ENCODE peak calls at places on chromosomes 13 and 19, in eight cellular contexts. One of them, this sample, is unnamed.

GRCh38 chr19:42693760-42694350 is 46.4 kb downstream of the PSG3 start:
- DNase-seq in pancreas: peak; percentile 54
- DNase-seq in A549: peak; percentile 98
- DNase-seq in IMR-90: peak; percentile 46
- DNase-seq in HFF-Myc: peak; percentile 11
- DNase-seq in brain microvascular endothelial cell: peak; percentile 14
- DNase-seq in fibroblast of lung: peak; percentile 33
- DNase-seq in CD4-positive, CD25-positive, alpha-beta regulatory T cell: no peak
- DNase-seq in this sample: no peak

GRCh38 chr19:3682741-3683404 is 17.4 kb downstream of the PIP5K1C start:
- DNase-seq in pancreas: no peak
- DNase-seq in brain microvascular endothelial cell: peak; percentile 68
- DNase-seq in HFF-Myc: no peak
- DNase-seq in CD4-positive, CD25-positive, alpha-beta regulatory T cell: no peak
- DNase-seq in fibroblast of lung: peak; percentile 73
- DNase-seq in IMR-90: peak; percentile 60
- DNase-seq in A549: no peak
- DNase-seq in this sample: no peak

GRCh38 chr13:19632915-19633339 is 532 bp upstream of the MPHOSPH8 start:
- DNase-seq in IMR-90: no peak
- DNase-seq in A549: no peak
- DNase-seq in fibroblast of lung: no peak
- DNase-seq in pancreas: no peak
- DNase-seq in CD4-positive, CD25-positive, alpha-beta regulatory T cell: no peak
- DNase-seq in brain microvascular endothelial cell: no peak
- DNase-seq in HFF-Myc: peak; percentile 2
- DNase-seq in this sample: no peak

GRCh38 chr19:33385956-33386355 is 12.4 kb downstream of the CEBPG start:
- DNase-seq in brain microvascular endothelial cell: no peak
- DNase-seq in IMR-90: no peak
- DNase-seq in CD4-positive, CD25-positive, alpha-beta regulatory T cell: no peak
- DNase-seq in A549: no peak
- DNase-seq in HFF-Myc: no peak
- DNase-seq in pancreas: no peak
- DNase-seq in fibroblast of lung: no peak
- DNase-seq in this sample: peak; percentile 82

GRCh38 chr19:56973713-56974553 is 133.4 kb upstream of the PEG3 start:
- DNase-seq in A549: no peak
- DNase-seq in IMR-90: no peak
- DNase-seq in pancreas: no peak
- DNase-seq in CD4-positive, CD25-positive, alpha-beta regulatory T cell: no peak
- DNase-seq in HFF-Myc: no peak
- DNase-seq in brain microvascular endothelial cell: no peak
- DNase-seq in fibroblast of lung: no peak
- DNase-seq in this sample: no peak

GRCh38 chr19:38930776-38931761 is at the start of gene MRPS12:
- DNase-seq in pancreas: peak; percentile 94
- DNase-seq in IMR-90: peak; percentile 99
- DNase-seq in CD4-positive, CD25-positive, alpha-beta regulatory T cell: peak; percentile 99
- DNase-seq in A549: peak; percentile 100
- DNase-seq in brain microvascular endothelial cell: peak; percentile 99
- DNase-seq in fibroblast of lung: peak; percentile 98
- DNase-seq in HFF-Myc: peak; percentile 99
- DNase-seq in this sample: peak; percentile 97

GRCh38 chr13:36979361-36980040 is 19.6 kb downstream of the ALG5 start:
- DNase-seq in CD4-positive, CD25-positive, alpha-beta regulatory T cell: no peak
- DNase-seq in HFF-Myc: no peak
- DNase-seq in fibroblast of lung: peak; percentile 50
- DNase-seq in IMR-90: peak; percentile 82
- DNase-seq in brain microvascular endothelial cell: no peak
- DNase-seq in A549: no peak
- DNase-seq in pancreas: no peak
- DNase-seq in this sample: no peak

GRCh38 chr19:35766571-35767104 is 8.7 kb downstream of the PROSER3 start:
- DNase-seq in IMR-90: no peak
- DNase-seq in CD4-positive, CD25-positive, alpha-beta regulatory T cell: no peak
- DNase-seq in brain microvascular endothelial cell: no peak
- DNase-seq in A549: no peak
- DNase-seq in pancreas: no peak
- DNase-seq in fibroblast of lung: no peak
- DNase-seq in HFF-Myc: no peak
- DNase-seq in this sample: peak; percentile 11

GRCh38 chr19:45306040-45306439 is 16.6 kb downstream of the CKM start:
- DNase-seq in fibroblast of lung: peak; percentile 14
- DNase-seq in HFF-Myc: no peak
- DNase-seq in brain microvascular endothelial cell: no peak
- DNase-seq in pancreas: no peak
- DNase-seq in A549: no peak
- DNase-seq in CD4-positive, CD25-positive, alpha-beta regulatory T cell: no peak
- DNase-seq in IMR-90: no peak
- DNase-seq in this sample: no peak

GRCh38 chr19:35034588-35035382 is 4.5 kb downstream of the SCN1B start:
- DNase-seq in A549: no peak
- DNase-seq in fibroblast of lung: no peak
- DNase-seq in HFF-Myc: no peak
- DNase-seq in CD4-positive, CD25-positive, alpha-beta regulatory T cell: no peak
- DNase-seq in pancreas: no peak
- DNase-seq in IMR-90: no peak
- DNase-seq in brain microvascular endothelial cell: no peak
- DNase-seq in this sample: no peak

GRCh38 chr13:47719164-47719563 is 281.9 kb downstream of the SUCLA2 start:
- DNase-seq in fibroblast of lung: no peak
- DNase-seq in HFF-Myc: no peak
- DNase-seq in brain microvascular endothelial cell: no peak
- DNase-seq in CD4-positive, CD25-positive, alpha-beta regulatory T cell: no peak
- DNase-seq in pancreas: no peak
- DNase-seq in IMR-90: no peak
- DNase-seq in A549: no peak
- DNase-seq in this sample: no peak

GRCh38 chr19:18282021-18282787 is 782 bp upstream of the JUND start:
- DNase-seq in HFF-Myc: no peak
- DNase-seq in A549: no peak
- DNase-seq in pancreas: no peak
- DNase-seq in CD4-positive, CD25-positive, alpha-beta regulatory T cell: no peak
- DNase-seq in IMR-90: no peak
- DNase-seq in fibroblast of lung: no peak
- DNase-seq in brain microvascular endothelial cell: no peak
- DNase-seq in this sample: no peak

GRCh38 chr19:48997972-48998371 is 4.3 kb downstream of the RUVBL2 start:
- DNase-seq in HFF-Myc: no peak
- DNase-seq in A549: peak; percentile 81
- DNase-seq in CD4-positive, CD25-positive, alpha-beta regulatory T cell: peak; percentile 39
- DNase-seq in brain microvascular endothelial cell: peak; percentile 66
- DNase-seq in IMR-90: peak; percentile 45
- DNase-seq in pancreas: peak; percentile 70
- DNase-seq in fibroblast of lung: peak; percentile 55
- DNase-seq in this sample: no peak

GRCh38 chr13:99796175-99796819 is 175.3 kb downstream of the ZIC5 start:
- DNase-seq in brain microvascular endothelial cell: peak; percentile 21
- DNase-seq in fibroblast of lung: peak; percentile 25
- DNase-seq in IMR-90: peak; percentile 32
- DNase-seq in HFF-Myc: peak; percentile 53
- DNase-seq in pancreas: no peak
- DNase-seq in A549: no peak
- DNase-seq in CD4-positive, CD25-positive, alpha-beta regulatory T cell: no peak
- DNase-seq in this sample: no peak

GRCh38 chr13:109100705-109101104 is 471.3 kb downstream of the MYO16 start:
- DNase-seq in pancreas: no peak
- DNase-seq in HFF-Myc: no peak
- DNase-seq in CD4-positive, CD25-positive, alpha-beta regulatory T cell: no peak
- DNase-seq in A549: no peak
- DNase-seq in IMR-90: no peak
- DNase-seq in brain microvascular endothelial cell: no peak
- DNase-seq in fibroblast of lung: peak; percentile 43
- DNase-seq in this sample: no peak

GRCh38 chr19:49597703-49597974 is 6.7 kb downstream of the PRR12 start:
- DNase-seq in brain microvascular endothelial cell: no peak
- DNase-seq in pancreas: no peak
- DNase-seq in CD4-positive, CD25-positive, alpha-beta regulatory T cell: no peak
- DNase-seq in HFF-Myc: no peak
- DNase-seq in IMR-90: no peak
- DNase-seq in fibroblast of lung: no peak
- DNase-seq in A549: no peak
- DNase-seq in this sample: peak; percentile 21

GRCh38 chr19:49520705-49521319 is 7.0 kb upstream of the RCN3 start:
- DNase-seq in A549: no peak
- DNase-seq in CD4-positive, CD25-positive, alpha-beta regulatory T cell: no peak
- DNase-seq in HFF-Myc: no peak
- DNase-seq in brain microvascular endothelial cell: no peak
- DNase-seq in pancreas: no peak
- DNase-seq in fibroblast of lung: no peak
- DNase-seq in IMR-90: no peak
- DNase-seq in this sample: peak; percentile 63

GRCh38 chr19:5789886-5790572 is 934 bp downstream of the DUS3L start:
- DNase-seq in IMR-90: no peak
- DNase-seq in brain microvascular endothelial cell: no peak
- DNase-seq in fibroblast of lung: no peak
- DNase-seq in HFF-Myc: no peak
- DNase-seq in A549: no peak
- DNase-seq in pancreas: no peak
- DNase-seq in CD4-positive, CD25-positive, alpha-beta regulatory T cell: no peak
- DNase-seq in this sample: no peak

GRCh38 chr19:45076029-45076850 is at the start of gene ZNF296:
- DNase-seq in pancreas: peak; percentile 85
- DNase-seq in A549: peak; percentile 94
- DNase-seq in brain microvascular endothelial cell: no peak
- DNase-seq in HFF-Myc: peak; percentile 30
- DNase-seq in IMR-90: no peak
- DNase-seq in fibroblast of lung: peak; percentile 25
- DNase-seq in CD4-positive, CD25-positive, alpha-beta regulatory T cell: peak; percentile 75
- DNase-seq in this sample: peak; percentile 77

GRCh38 chr13:90272356-90272755 is 1075.1 kb upstream of the MIR17HG start:
- DNase-seq in A549: no peak
- DNase-seq in CD4-positive, CD25-positive, alpha-beta regulatory T cell: no peak
- DNase-seq in IMR-90: no peak
- DNase-seq in HFF-Myc: no peak
- DNase-seq in fibroblast of lung: peak; percentile 90
- DNase-seq in pancreas: no peak
- DNase-seq in brain microvascular endothelial cell: no peak
- DNase-seq in this sample: no peak

GRCh38 chr13:91406619-91407018 is 8.2 kb downstream of the GPC5 start:
- DNase-seq in pancreas: no peak
- DNase-seq in A549: peak; percentile 2
- DNase-seq in CD4-positive, CD25-positive, alpha-beta regulatory T cell: peak; percentile 7
- DNase-seq in brain microvascular endothelial cell: peak; percentile 37
- DNase-seq in HFF-Myc: peak; percentile 10
- DNase-seq in fibroblast of lung: peak; percentile 33
- DNase-seq in IMR-90: peak; percentile 35
- DNase-seq in this sample: no peak

GRCh38 chr13:25192489-25192888 is 20.4 kb upstream of the AMER2 start:
- DNase-seq in CD4-positive, CD25-positive, alpha-beta regulatory T cell: no peak
- DNase-seq in IMR-90: no peak
- DNase-seq in HFF-Myc: no peak
- DNase-seq in pancreas: no peak
- DNase-seq in A549: no peak
- DNase-seq in fibroblast of lung: no peak
- DNase-seq in brain microvascular endothelial cell: no peak
- DNase-seq in this sample: no peak

DNA sequence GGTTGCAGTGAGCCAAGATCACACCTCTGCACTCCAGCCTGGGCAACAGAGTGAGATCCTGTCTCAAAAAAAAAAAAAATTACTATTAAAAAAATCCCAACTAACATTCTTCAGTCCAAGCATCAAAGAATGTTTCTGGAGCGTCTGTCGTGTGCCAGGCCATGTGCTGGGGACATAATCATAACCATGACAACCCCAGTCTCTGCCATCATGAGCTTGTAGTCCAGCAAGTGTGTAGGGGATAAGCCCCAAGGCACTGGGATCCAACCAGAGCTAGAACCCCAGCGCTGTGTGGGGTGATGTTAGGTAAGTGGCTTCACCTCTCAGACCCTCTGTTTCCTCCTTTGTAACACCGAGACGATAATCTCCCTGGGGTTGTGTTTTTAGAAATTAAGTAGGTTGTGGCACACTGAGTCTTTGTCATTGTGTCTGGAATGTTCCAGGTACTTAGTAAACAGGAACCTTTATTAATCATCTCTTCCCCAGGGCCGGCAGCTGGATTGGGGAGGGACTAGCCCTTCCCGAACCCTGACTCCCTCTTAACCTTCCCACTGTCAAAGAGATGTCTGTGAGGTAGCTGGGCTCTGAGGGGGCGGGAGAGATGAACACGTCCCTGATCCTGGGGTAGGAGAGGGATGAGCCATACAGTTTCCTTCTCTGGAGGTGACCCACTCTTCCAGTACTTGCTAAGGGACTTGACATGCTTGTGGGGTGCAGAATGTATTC is 5.2 kb downstream of the ITPKC start:
- DNase-seq in brain microvascular endothelial cell: no peak
- DNase-seq in CD4-positive, CD25-positive, alpha-beta regulatory T cell: no peak
- DNase-seq in HFF-Myc: no peak
- DNase-seq in pancreas: no peak
- DNase-seq in A549: no peak
- DNase-seq in IMR-90: peak; percentile 41
- DNase-seq in fibroblast of lung: peak; percentile 34
- DNase-seq in this sample: no peak
- H3K4me3 ChIP-seq in brain microvascular endothelial cell: no peak overlapping the region
- H3K4me3 ChIP-seq in CD4-positive, CD25-positive, alpha-beta regulatory T cell: no peak overlapping the region
- H3K4me3 ChIP-seq in HFF-Myc: peak overlapping the region; percentile 19
- H3K4me3 ChIP-seq in pancreas: no peak overlapping the region
- H3K4me3 ChIP-seq in A549: no peak overlapping the region
- H3K4me3 ChIP-seq in IMR-90: no peak overlapping the region
- H3K4me3 ChIP-seq in fibroblast of lung: no peak overlapping the region
- H3K4me3 ChIP-seq in this sample: peak overlapping the region; percentile 76

GRCh38 chr13:98349731-98350305 is 172.7 kb upstream of the RNF113B start:
- DNase-seq in CD4-positive, CD25-positive, alpha-beta regulatory T cell: no peak
- DNase-seq in pancreas: no peak
- DNase-seq in HFF-Myc: no peak
- DNase-seq in fibroblast of lung: no peak
- DNase-seq in IMR-90: no peak
- DNase-seq in A549: no peak
- DNase-seq in brain microvascular endothelial cell: no peak
- DNase-seq in this sample: no peak
- H3K4me3 ChIP-seq in CD4-positive, CD25-positive, alpha-beta regulatory T cell: no peak overlapping the region
- H3K4me3 ChIP-seq in pancreas: no peak overlapping the region
- H3K4me3 ChIP-seq in HFF-Myc: no peak overlapping the region
- H3K4me3 ChIP-seq in fibroblast of lung: no peak overlapping the region
- H3K4me3 ChIP-seq in IMR-90: no peak overlapping the region
- H3K4me3 ChIP-seq in A549: no peak overlapping the region
- H3K4me3 ChIP-seq in brain microvascular endothelial cell: no peak overlapping the region
- H3K4me3 ChIP-seq in this sample: no peak overlapping the region

GRCh38 chr13:85028035-85028434 is 771.2 kb downstream of the SLITRK6 start:
- DNase-seq in fibroblast of lung: no peak
- DNase-seq in brain microvascular endothelial cell: no peak
- DNase-seq in A549: no peak
- DNase-seq in CD4-positive, CD25-positive, alpha-beta regulatory T cell: no peak
- DNase-seq in pancreas: no peak
- DNase-seq in IMR-90: no peak
- DNase-seq in HFF-Myc: no peak
- DNase-seq in this sample: no peak

GRCh38 chr13:85031771-85032170 is 767.4 kb downstream of the SLITRK6 start:
- DNase-seq in brain microvascular endothelial cell: no peak
- DNase-seq in A549: no peak
- DNase-seq in pancreas: no peak
- DNase-seq in IMR-90: no peak
- DNase-seq in CD4-positive, CD25-positive, alpha-beta regulatory T cell: no peak
- DNase-seq in fibroblast of lung: no peak
- DNase-seq in HFF-Myc: no peak
- DNase-seq in this sample: no peak
- H3K4me3 ChIP-seq in brain microvascular endothelial cell: no peak overlapping the region
- H3K4me3 ChIP-seq in A549: no peak overlapping the region
- H3K4me3 ChIP-seq in pancreas: no peak overlapping the region
- H3K4me3 ChIP-seq in IMR-90: no peak overlapping the region
- H3K4me3 ChIP-seq in CD4-positive, CD25-positive, alpha-beta regulatory T cell: no peak overlapping the region
- H3K4me3 ChIP-seq in fibroblast of lung: no peak overlapping the region
- H3K4me3 ChIP-seq in HFF-Myc: no peak overlapping the region
- H3K4me3 ChIP-seq in this sample: no peak overlapping the region

GRCh38 chr19:2087621-2088100 is 8.5 kb downstream of the MOB3A start:
- DNase-seq in pancreas: no peak
- DNase-seq in CD4-positive, CD25-positive, alpha-beta regulatory T cell: peak; percentile 46
- DNase-seq in A549: no peak
- DNase-seq in fibroblast of lung: no peak
- DNase-seq in IMR-90: no peak
- DNase-seq in brain microvascular endothelial cell: no peak
- DNase-seq in HFF-Myc: no peak
- DNase-seq in this sample: no peak
- H3K4me3 ChIP-seq in pancreas: no peak overlapping the region
- H3K4me3 ChIP-seq in CD4-positive, CD25-positive, alpha-beta regulatory T cell: peak overlapping the region; percentile 27
- H3K4me3 ChIP-seq in A549: no peak overlapping the region
- H3K4me3 ChIP-seq in fibroblast of lung: no peak overlapping the region
- H3K4me3 ChIP-seq in IMR-90: no peak overlapping the region
- H3K4me3 ChIP-seq in brain microvascular endothelial cell: no peak overlapping the region
- H3K4me3 ChIP-seq in HFF-Myc: no peak overlapping the region
- H3K4me3 ChIP-seq in this sample: no peak overlapping the region

This sample was measured in psoas muscle.